ENCODE peak calls at places on chromosome 9, in seven cellular contexts. H, V, W, J, E, M and U are unnamed samples.

GRCh38 chr9:6616976-6617375 is 28.6 kb downstream of the GLDC start:
- DNase-seq in H (no peak), V (no peak), W (no peak), J (no peak), E (no peak), M (no peak), U (no peak)

GRCh38 chr9:125444166-125444565 is 182.5 kb downstream of the GAPVD1 start:
- DNase-seq in H (no peak), V (no peak), W (no peak), J (no peak), E (no peak), M (no peak), U (no peak)

GRCh38 chr9:116318463-116319271 is 165.1 kb downstream of the PAPPA start:
- DNase-seq in H (no peak), V (no peak), W (peak), J (no peak), E (peak), M (peak), U (no peak)

GRCh38 chr9:126151671-126152050 is 175.0 kb upstream of the MVB12B start:
- DNase-seq in H (peak), V (no peak), W (peak), J (no peak), E (no peak), M (no peak), U (no peak)

GRCh38 chr9:37528652-37529072 is 42.9 kb downstream of the POLR1E start:
- DNase-seq in H (peak), V (no peak), W (peak), J (no peak), E (no peak), M (no peak), U (no peak)

GRCh38 chr9:134212809-134213507 is 48.6 kb upstream of the RNU6ATAC start:
- DNase-seq in H (no peak), V (no peak), W (no peak), J (peak), E (no peak), M (no peak), U (no peak)

GRCh38 chr9:131960805-131961495 is 118.7 kb downstream of the MED27 start:
- DNase-seq in H (no peak), V (no peak), W (no peak), J (no peak), E (no peak), M (no peak), U (no peak)

GRCh38 chr9:78261403-78262001 is 25.6 kb downstream of the CEP78 start:
- DNase-seq in H (peak), V (no peak), W (peak), J (peak), E (no peak), M (peak), U (peak)

GRCh38 chr9:68493953-68494541 is 46.6 kb downstream of the TMEM252 start:
- DNase-seq in H (no peak), V (no peak), W (no peak), J (no peak), E (no peak), M (no peak), U (no peak)

GRCh38 chr9:113598451-113598850 is 134.9 kb downstream of the RGS3 start:
- DNase-seq in H (no peak), V (no peak), W (no peak), J (no peak), E (no peak), M (no peak), U (no peak)

GRCh38 chr9:131619680-131620079 is 74.4 kb downstream of the PRRT1B start:
- DNase-seq in H (no peak), V (no peak), W (no peak), J (no peak), E (no peak), M (no peak), U (no peak)

GRCh38 chr9:100774962-100775361 is 197.1 kb downstream of the CAVIN4 start:
- DNase-seq in H (no peak), V (no peak), W (no peak), J (no peak), E (no peak), M (no peak), U (no peak)

GRCh38 chr9:19113964-19114679 is 11.4 kb upstream of the HAUS6 start:
- DNase-seq in H (no peak), V (no peak), W (no peak), J (peak), E (no peak), M (no peak), U (no peak)

GRCh38 chr9:21872696-21873095 is 70.3 kb downstream of the MTAP start:
- DNase-seq in H (no peak), V (no peak), W (no peak), J (no peak), E (no peak), M (no peak), U (no peak)

GRCh38 chr9:133534346-133535284 is at the start of gene ADAMTSL2:
- DNase-seq in H (no peak), V (no peak), W (peak), J (peak), E (peak), M (no peak), U (no peak)

GRCh38 chr9:125997510-125997823 is 250.3 kb downstream of the PBX3 start:
- DNase-seq in H (no peak), V (no peak), W (no peak), J (no peak), E (no peak), M (no peak), U (no peak)

GRCh38 chr9:6739218-6739617 is 18.6 kb upstream of the KDM4C start:
- DNase-seq in H (peak), V (no peak), W (peak), J (peak), E (no peak), M (no peak), U (peak)

GRCh38 chr9:71604197-71605063 is 163.9 kb downstream of the CEMIP2 start:
- DNase-seq in H (peak), V (peak), W (peak), J (peak), E (peak), M (peak), U (peak)

GRCh38 chr9:131977074-131977838 is 102.4 kb downstream of the MED27 start:
- DNase-seq in H (no peak), V (no peak), W (no peak), J (peak), E (no peak), M (no peak), U (no peak)

GRCh38 chr9:92763721-92764380 is 782 bp downstream of the BICD2 start:
- DNase-seq in H (no peak), V (no peak), W (no peak), J (peak), E (no peak), M (no peak), U (no peak)

GRCh38 chr9:132745911-132746709 is 75.8 kb downstream of the GTF3C4 start:
- DNase-seq in H (no peak), V (no peak), W (no peak), J (no peak), E (no peak), M (no peak), U (no peak)

GRCh38 chr9:134325096-134325812 is 1.0 kb upstream of the RXRA start:
- DNase-seq in H (peak), V (no peak), W (peak), J (peak), E (peak), M (no peak), U (peak)

GRCh38 chr9:33329117-33329563 is 38.8 kb downstream of the NFX1 start:
- DNase-seq in H (peak), V (peak), W (peak), J (no peak), E (peak), M (peak), U (peak)

GRCh38 chr9:78030553-78031270 is 899 bp downstream of the GNAQ start:
- DNase-seq in H (no peak), V (no peak), W (peak), J (peak), E (peak), M (no peak), U (peak)

GRCh38 chr9:73348485-73348884 is 196.8 kb downstream of the ANXA1 start:
- DNase-seq in H (peak), V (no peak), W (peak), J (peak), E (no peak), M (no peak), U (peak)

GRCh38 chr9:90326219-90326618 is 316.4 kb downstream of the DIRAS2 start:
- DNase-seq in H (peak), V (no peak), W (peak), J (no peak), E (no peak), M (no peak), U (no peak)

GRCh38 chr9:134488251-134488900 is 153.2 kb upstream of the COL5A1 start:
- DNase-seq in H (no peak), V (no peak), W (no peak), J (no peak), E (no peak), M (no peak), U (no peak)

GRCh38 chr9:114382951-114383865 is 4.6 kb downstream of the AKNA start:
- DNase-seq in H (no peak), V (no peak), W (no peak), J (peak), E (peak), M (no peak), U (no peak)

GRCh38 chr9:123544007-123544827 is 188.2 kb downstream of the CRB2 start:
- DNase-seq in H (peak), V (no peak), W (peak), J (peak), E (no peak), M (no peak), U (peak)

GRCh38 chr9:92534199-92535159 is 1.3 kb downstream of the ECM2 start:
- DNase-seq in H (peak), V (no peak), W (peak), J (no peak), E (no peak), M (no peak), U (no peak)

GRCh38 chr9:68804911-68805889 is 100.2 kb downstream of the PIP5K1B start:
- DNase-seq in H (no peak), V (no peak), W (no peak), J (no peak), E (no peak), M (no peak), U (no peak)

DNA sequence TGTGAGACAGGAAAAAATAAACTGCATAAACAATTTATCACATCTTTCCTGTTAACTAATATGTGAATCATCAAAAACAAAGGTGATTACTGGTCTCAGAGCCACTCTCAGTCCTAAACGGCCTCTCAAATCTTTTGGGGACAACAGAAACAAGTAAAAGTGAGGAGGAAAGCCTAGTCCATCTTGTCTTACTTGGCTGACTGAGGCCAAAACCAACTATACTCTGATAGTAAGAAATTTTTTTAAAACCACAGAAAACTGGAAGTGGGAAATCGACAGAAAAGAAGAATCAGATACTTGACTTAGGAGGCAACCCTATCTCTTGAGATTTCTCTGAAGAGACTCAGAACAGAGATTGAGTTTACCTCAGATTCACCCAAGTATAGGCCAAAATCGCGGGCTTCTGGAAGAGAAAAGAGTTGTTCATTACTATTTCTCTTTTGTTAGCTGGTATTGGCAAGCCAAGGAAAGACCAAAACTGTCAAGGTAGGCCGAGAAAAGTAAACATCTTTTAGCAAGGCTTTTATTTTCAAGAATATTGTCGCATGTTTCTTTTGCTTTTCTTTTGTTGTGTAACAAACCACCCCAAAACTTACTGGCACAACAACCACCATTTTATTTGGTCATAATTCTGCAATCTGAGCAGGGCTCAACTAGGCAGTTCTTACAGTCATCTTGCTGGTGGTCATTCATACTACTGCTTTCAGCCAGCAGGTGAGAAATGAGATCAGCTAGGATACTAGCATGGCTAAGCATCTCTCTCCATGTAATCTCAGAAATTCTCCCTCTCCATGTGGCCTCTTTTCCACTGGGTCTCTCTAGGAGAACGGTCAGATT is 46.1 kb downstream of the RFX3 start:
- DNase-seq in H (peak), V (no peak), W (no peak), J (no peak), E (no peak), M (no peak), U (no peak)
- TF ChIP-seq CTCF in H (no peak), V (no peak), W (no peak), J (no peak), E (no peak), M (no peak), U (no peak)

DNA sequence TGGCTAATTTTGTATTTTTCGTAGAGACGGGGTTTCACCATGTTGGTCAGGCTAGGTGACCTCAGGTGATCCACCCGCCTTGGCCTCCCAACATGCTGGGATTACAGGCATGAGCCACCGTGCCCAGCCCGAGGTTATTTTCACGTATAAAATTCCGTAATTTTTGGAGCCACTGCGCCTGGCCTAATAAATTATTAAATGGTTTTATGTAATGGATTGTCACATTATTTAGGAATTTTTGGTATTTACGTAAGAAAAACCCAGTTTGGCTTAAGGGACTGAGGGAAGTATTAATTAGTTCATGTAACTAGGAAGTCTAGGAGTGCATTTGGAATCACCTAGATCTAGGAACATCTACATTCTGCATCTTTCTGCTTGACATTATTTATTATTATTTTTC is 8.3 kb downstream of the GLE1 start:
- DNase-seq in H (no peak), V (no peak), W (no peak), J (no peak), E (no peak), M (no peak), U (no peak)
- TF ChIP-seq CTCF in H (no peak), V (no peak), W (no peak), J (no peak), E (no peak), M (no peak), U (no peak)

DNA sequence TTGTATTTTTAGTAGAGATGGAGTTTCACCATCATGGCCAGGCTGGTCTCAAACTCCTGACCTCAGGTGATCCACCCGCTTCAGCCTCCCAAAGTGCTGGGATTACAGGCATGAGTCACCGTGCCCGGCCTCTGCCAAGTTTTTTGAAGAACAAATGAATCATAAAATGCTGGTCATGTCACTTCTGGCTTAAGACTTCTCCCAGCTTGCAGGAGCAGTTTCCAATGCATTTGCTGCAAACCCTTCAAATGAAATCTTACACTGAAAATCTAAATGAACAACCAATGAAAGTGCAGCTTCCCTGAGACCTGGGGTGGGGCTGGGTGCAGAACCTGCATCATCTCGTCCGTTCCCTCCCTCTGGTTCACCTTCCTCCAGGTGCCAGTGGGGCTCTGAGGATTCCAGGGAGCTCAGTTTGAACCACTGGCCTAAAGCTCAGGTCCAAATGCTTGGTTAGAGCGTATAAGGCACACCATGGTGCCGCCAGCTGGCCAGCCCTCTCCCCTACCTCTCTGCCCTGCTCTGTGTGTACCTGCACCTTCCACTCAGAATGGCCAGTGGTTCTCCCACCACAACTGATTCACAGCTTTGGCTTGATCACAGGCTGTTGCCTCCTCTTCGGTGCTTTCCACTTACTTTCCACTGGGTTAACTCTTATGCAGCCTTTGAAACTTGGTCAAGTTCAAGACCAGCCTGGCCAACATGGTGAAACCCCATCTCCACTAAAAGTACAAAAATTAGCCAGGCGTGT is 39.7 kb upstream of the FUBP3 start:
- DNase-seq in H (peak), V (peak), W (peak), J (no peak), E (no peak), M (no peak), U (peak)
- TF ChIP-seq CTCF in H (no peak), V (no peak), W (no peak), J (no peak), E (no peak), M (no peak), U (no peak)

GRCh38 chr9:136093995-136094881 is 851 bp downstream of the NACC2 start:
- DNase-seq in H (peak), V (no peak), W (peak), J (peak), E (peak), M (no peak), U (peak)
- TF ChIP-seq CTCF in H (no peak), V (no peak), W (no peak), J (no peak), E (no peak), M (no peak), U (no peak)

GRCh38 chr9:110731437-110732028 is 62.9 kb downstream of the MUSK start:
- DNase-seq in H (no peak), V (no peak), W (no peak), J (no peak), E (no peak), M (no peak), U (no peak)
- TF ChIP-seq CTCF in H (no peak), V (no peak), W (peak), J (no peak), E (no peak), M (no peak), U (no peak)